ENCODE peak calls at places on chromosome 4, in eight cellular contexts. One of them, this sample, is unnamed. For H3K27me3, the result is how much of the 10 kb centered on the place peaks cover.

GRCh38 chr4:72209600-72209999 is 177.8 kb downstream of the NPFFR2 start:
- DNase-seq in adipocyte: no peak
- DNase-seq in mesendoderm: peak
- DNase-seq in heart right ventricle: no peak
- DNase-seq in BJ: no peak
- DNase-seq in mesenchymal stem cell: no peak
- DNase-seq in neural progenitor cell: no peak
- DNase-seq in colonic mucosa: no peak
- DNase-seq in this sample: peak

GRCh38 chr4:184281231-184282139 is 63.8 kb upstream of the ENPP6 start:
- DNase-seq in heart right ventricle: no peak
- DNase-seq in neural progenitor cell: no peak
- DNase-seq in adipocyte: no peak
- DNase-seq in colonic mucosa: no peak
- DNase-seq in mesendoderm: no peak
- DNase-seq in BJ: no peak
- DNase-seq in mesenchymal stem cell: no peak
- DNase-seq in this sample: no peak

GRCh38 chr4:7358100-7358735 is 76.5 kb downstream of the PSAPL1 start:
- DNase-seq in BJ: peak
- DNase-seq in neural progenitor cell: no peak
- DNase-seq in colonic mucosa: no peak
- DNase-seq in mesendoderm: peak
- DNase-seq in adipocyte: peak
- DNase-seq in heart right ventricle: peak
- DNase-seq in mesenchymal stem cell: peak
- DNase-seq in this sample: peak

GRCh38 chr4:183588169-183588675 is 70.8 kb downstream of the RWDD4 start:
- DNase-seq in mesenchymal stem cell: peak
- DNase-seq in BJ: no peak
- DNase-seq in colonic mucosa: no peak
- DNase-seq in adipocyte: peak
- DNase-seq in heart right ventricle: no peak
- DNase-seq in neural progenitor cell: no peak
- DNase-seq in mesendoderm: no peak
- DNase-seq in this sample: peak

GRCh38 chr4:40195182-40196177 is 1.4 kb upstream of the RHOH start:
- DNase-seq in mesendoderm: no peak
- DNase-seq in colonic mucosa: no peak
- DNase-seq in BJ: no peak
- DNase-seq in neural progenitor cell: no peak
- DNase-seq in heart right ventricle: no peak
- DNase-seq in adipocyte: no peak
- DNase-seq in mesenchymal stem cell: no peak
- DNase-seq in this sample: no peak

GRCh38 chr4:1047976-1048780 is 36.8 kb downstream of the FGFRL1 start:
- DNase-seq in mesendoderm: no peak
- DNase-seq in adipocyte: no peak
- DNase-seq in neural progenitor cell: peak
- DNase-seq in mesenchymal stem cell: no peak
- DNase-seq in colonic mucosa: no peak
- DNase-seq in heart right ventricle: no peak
- DNase-seq in BJ: no peak
- DNase-seq in this sample: no peak

GRCh38 chr4:24369630-24370029 is 214.7 kb downstream of the DHX15 start:
- DNase-seq in colonic mucosa: no peak
- DNase-seq in heart right ventricle: no peak
- DNase-seq in adipocyte: no peak
- DNase-seq in mesenchymal stem cell: no peak
- DNase-seq in neural progenitor cell: no peak
- DNase-seq in mesendoderm: no peak
- DNase-seq in BJ: no peak
- DNase-seq in this sample: no peak

GRCh38 chr4:36081185-36081584 is 163.1 kb downstream of the ARAP2 start:
- DNase-seq in heart right ventricle: no peak
- DNase-seq in mesendoderm: no peak
- DNase-seq in mesenchymal stem cell: no peak
- DNase-seq in adipocyte: no peak
- DNase-seq in BJ: no peak
- DNase-seq in neural progenitor cell: no peak
- DNase-seq in colonic mucosa: no peak
- DNase-seq in this sample: no peak

GRCh38 chr4:61443813-61444510 is 243.8 kb downstream of the ADGRL3 start:
- DNase-seq in BJ: no peak
- DNase-seq in neural progenitor cell: no peak
- DNase-seq in colonic mucosa: no peak
- DNase-seq in mesenchymal stem cell: peak
- DNase-seq in heart right ventricle: no peak
- DNase-seq in adipocyte: peak
- DNase-seq in mesendoderm: peak
- DNase-seq in this sample: no peak

GRCh38 chr4:176538217-176538925 is 218.6 kb downstream of the SPCS3 start:
- DNase-seq in heart right ventricle: no peak
- DNase-seq in mesendoderm: no peak
- DNase-seq in colonic mucosa: no peak
- DNase-seq in mesenchymal stem cell: peak
- DNase-seq in BJ: peak
- DNase-seq in neural progenitor cell: no peak
- DNase-seq in adipocyte: peak
- DNase-seq in this sample: no peak

GRCh38 chr4:108352664-108353308 is 184.1 kb upstream of the LEF1 start:
- DNase-seq in mesenchymal stem cell: no peak
- DNase-seq in heart right ventricle: no peak
- DNase-seq in adipocyte: no peak
- DNase-seq in colonic mucosa: no peak
- DNase-seq in neural progenitor cell: no peak
- DNase-seq in BJ: no peak
- DNase-seq in mesendoderm: no peak
- DNase-seq in this sample: peak

GRCh38 chr4:173257732-173258717 is 76.1 kb downstream of the HMGB2 start:
- DNase-seq in neural progenitor cell: peak
- DNase-seq in mesenchymal stem cell: peak
- DNase-seq in heart right ventricle: peak
- DNase-seq in adipocyte: peak
- DNase-seq in colonic mucosa: peak
- DNase-seq in BJ: no peak
- DNase-seq in mesendoderm: peak
- DNase-seq in this sample: peak

GRCh38 chr4:2246384-2247127 is 4.6 kb upstream of the HAUS3 start:
- DNase-seq in mesenchymal stem cell: no peak
- DNase-seq in neural progenitor cell: no peak
- DNase-seq in BJ: no peak
- DNase-seq in mesendoderm: no peak
- DNase-seq in heart right ventricle: no peak
- DNase-seq in adipocyte: no peak
- DNase-seq in colonic mucosa: no peak
- DNase-seq in this sample: peak

GRCh38 chr4:152956650-152957436 is 20.7 kb downstream of the FHDC1 start:
- DNase-seq in heart right ventricle: no peak
- DNase-seq in adipocyte: peak
- DNase-seq in neural progenitor cell: no peak
- DNase-seq in BJ: no peak
- DNase-seq in mesenchymal stem cell: peak
- DNase-seq in mesendoderm: peak
- DNase-seq in colonic mucosa: peak
- DNase-seq in this sample: peak

GRCh38 chr4:152953514-152953913 is 17.4 kb downstream of the FHDC1 start:
- DNase-seq in heart right ventricle: no peak
- DNase-seq in neural progenitor cell: no peak
- DNase-seq in adipocyte: no peak
- DNase-seq in BJ: no peak
- DNase-seq in mesenchymal stem cell: no peak
- DNase-seq in mesendoderm: peak
- DNase-seq in colonic mucosa: no peak
- DNase-seq in this sample: no peak

GRCh38 chr4:152959080-152959479 is 23.0 kb downstream of the FHDC1 start:
- DNase-seq in mesendoderm: no peak
- DNase-seq in neural progenitor cell: no peak
- DNase-seq in BJ: no peak
- DNase-seq in colonic mucosa: no peak
- DNase-seq in adipocyte: no peak
- DNase-seq in heart right ventricle: no peak
- DNase-seq in mesenchymal stem cell: no peak
- DNase-seq in this sample: no peak

GRCh38 chr4:152957437-152958185 is 21.5 kb downstream of the FHDC1 start:
- DNase-seq in neural progenitor cell: no peak
- DNase-seq in mesendoderm: peak
- DNase-seq in BJ: no peak
- DNase-seq in adipocyte: no peak
- DNase-seq in colonic mucosa: peak
- DNase-seq in heart right ventricle: peak
- DNase-seq in mesenchymal stem cell: peak
- DNase-seq in this sample: peak

DNA sequence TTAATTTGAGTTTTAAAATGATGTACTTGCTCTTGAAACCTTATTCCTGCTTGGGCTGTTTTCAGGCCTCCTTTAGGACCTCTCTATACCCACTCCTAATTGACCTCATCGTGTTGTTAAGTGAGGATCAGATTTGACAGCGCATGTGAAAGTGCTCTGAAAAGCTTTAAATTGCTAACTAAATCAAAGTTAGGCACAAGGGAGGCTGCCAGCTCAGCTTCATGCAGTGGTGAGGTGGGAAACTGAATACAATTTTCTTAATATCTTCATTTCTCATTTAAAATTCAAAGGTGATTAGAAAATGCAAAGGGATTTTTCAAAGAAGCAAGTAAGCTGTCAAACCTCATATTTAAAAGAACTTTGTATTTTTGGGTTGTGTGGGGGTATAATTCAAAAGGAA is 20.0 kb downstream of the FHDC1 start:
- DNase-seq in mesendoderm: no peak
- DNase-seq in BJ: no peak
- DNase-seq in colonic mucosa: no peak
- DNase-seq in neural progenitor cell: no peak
- DNase-seq in mesenchymal stem cell: no peak
- DNase-seq in adipocyte: no peak
- DNase-seq in heart right ventricle: no peak
- DNase-seq in this sample: no peak
- H3K27me3 ChIP-seq in mesendoderm: under half
- H3K27me3 ChIP-seq in BJ: under half
- H3K27me3 ChIP-seq in colonic mucosa: under half
- H3K27me3 ChIP-seq in neural progenitor cell: under half
- H3K27me3 ChIP-seq in mesenchymal stem cell: under half
- H3K27me3 ChIP-seq in adipocyte: under half
- H3K27me3 ChIP-seq in heart right ventricle: under half
- H3K27me3 ChIP-seq in this sample: under half

DNA sequence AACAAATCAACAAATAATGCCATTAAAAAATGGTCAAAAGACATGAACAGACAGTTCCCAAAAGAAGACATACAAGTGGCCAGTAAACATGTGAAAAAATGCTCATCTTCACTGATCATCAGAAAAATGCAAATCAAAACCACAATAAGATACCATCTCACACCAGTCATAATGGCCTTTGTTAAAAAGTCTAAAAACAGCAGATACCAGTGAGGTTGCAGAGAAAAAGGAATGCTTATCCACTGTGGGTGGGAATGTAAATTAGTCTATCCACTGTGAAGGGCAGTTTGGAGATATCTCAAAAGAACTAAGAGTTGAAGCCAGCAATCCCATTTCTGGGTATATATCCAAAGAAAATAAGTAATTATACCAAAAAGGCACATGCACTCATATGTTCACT is 668.1 kb upstream of the CPEB2 start:
- DNase-seq in adipocyte: no peak
- DNase-seq in neural progenitor cell: no peak
- DNase-seq in colonic mucosa: no peak
- DNase-seq in mesendoderm: no peak
- DNase-seq in BJ: no peak
- DNase-seq in heart right ventricle: no peak
- DNase-seq in mesenchymal stem cell: no peak
- DNase-seq in this sample: no peak
- H3K27me3 ChIP-seq in adipocyte: under half
- H3K27me3 ChIP-seq in neural progenitor cell: under half
- H3K27me3 ChIP-seq in colonic mucosa: under half
- H3K27me3 ChIP-seq in mesendoderm: under half
- H3K27me3 ChIP-seq in BJ: under half
- H3K27me3 ChIP-seq in heart right ventricle: under half
- H3K27me3 ChIP-seq in mesenchymal stem cell: under half
- H3K27me3 ChIP-seq in this sample: under half

GRCh38 chr4:105951198-105951597 is 55.9 kb downstream of the NPNT start:
- DNase-seq in neural progenitor cell: no peak
- DNase-seq in mesenchymal stem cell: peak
- DNase-seq in heart right ventricle: no peak
- DNase-seq in mesendoderm: no peak
- DNase-seq in adipocyte: peak
- DNase-seq in colonic mucosa: no peak
- DNase-seq in BJ: peak
- DNase-seq in this sample: peak

GRCh38 chr4:105943234-105943633 is 48.0 kb downstream of the NPNT start:
- DNase-seq in BJ: no peak
- DNase-seq in mesenchymal stem cell: no peak
- DNase-seq in neural progenitor cell: no peak
- DNase-seq in colonic mucosa: no peak
- DNase-seq in heart right ventricle: no peak
- DNase-seq in mesendoderm: no peak
- DNase-seq in adipocyte: no peak
- DNase-seq in this sample: no peak

GRCh38 chr4:105950701-105951100 is 55.4 kb downstream of the NPNT start:
- DNase-seq in mesenchymal stem cell: no peak
- DNase-seq in colonic mucosa: no peak
- DNase-seq in BJ: no peak
- DNase-seq in neural progenitor cell: no peak
- DNase-seq in adipocyte: no peak
- DNase-seq in heart right ventricle: no peak
- DNase-seq in mesendoderm: no peak
- DNase-seq in this sample: no peak

GRCh38 chr4:105944535-105944934 is 49.3 kb downstream of the NPNT start:
- DNase-seq in adipocyte: peak
- DNase-seq in neural progenitor cell: no peak
- DNase-seq in BJ: peak
- DNase-seq in mesenchymal stem cell: no peak
- DNase-seq in colonic mucosa: no peak
- DNase-seq in heart right ventricle: peak
- DNase-seq in mesendoderm: no peak
- DNase-seq in this sample: no peak

GRCh38 chr4:105946771-105947170 is 51.5 kb downstream of the NPNT start:
- DNase-seq in colonic mucosa: no peak
- DNase-seq in mesenchymal stem cell: no peak
- DNase-seq in mesendoderm: no peak
- DNase-seq in heart right ventricle: no peak
- DNase-seq in neural progenitor cell: no peak
- DNase-seq in BJ: no peak
- DNase-seq in adipocyte: no peak
- DNase-seq in this sample: no peak
- H3K27me3 ChIP-seq in colonic mucosa: under half
- H3K27me3 ChIP-seq in mesenchymal stem cell: under half
- H3K27me3 ChIP-seq in mesendoderm: under half
- H3K27me3 ChIP-seq in heart right ventricle: under half
- H3K27me3 ChIP-seq in neural progenitor cell: under half
- H3K27me3 ChIP-seq in BJ: under half
- H3K27me3 ChIP-seq in adipocyte: under half
- H3K27me3 ChIP-seq in this sample: under half

DNA sequence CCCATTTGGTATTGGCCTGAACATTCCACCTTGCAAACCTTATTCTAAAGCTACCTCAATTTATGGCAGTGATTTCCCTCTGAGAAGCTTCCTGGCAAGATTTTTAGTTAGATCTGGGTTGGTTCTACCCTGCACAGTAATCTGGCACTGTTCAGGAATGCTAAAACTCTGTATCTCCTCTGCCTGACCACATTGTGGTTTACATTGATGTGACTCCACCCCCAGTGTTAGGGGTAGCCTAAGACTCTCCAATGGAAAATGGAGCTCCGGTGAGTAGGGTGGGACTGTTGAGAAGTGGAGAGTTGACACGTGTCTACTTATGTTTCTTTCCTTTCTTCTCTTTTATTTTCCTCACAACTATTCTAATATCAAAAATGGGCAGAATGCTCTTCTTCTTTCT is 45.4 kb downstream of the BMPR1B start:
- DNase-seq in BJ: no peak
- DNase-seq in mesendoderm: no peak
- DNase-seq in colonic mucosa: no peak
- DNase-seq in heart right ventricle: no peak
- DNase-seq in mesenchymal stem cell: no peak
- DNase-seq in neural progenitor cell: no peak
- DNase-seq in adipocyte: peak
- DNase-seq in this sample: no peak
- H3K27me3 ChIP-seq in BJ: under half
- H3K27me3 ChIP-seq in mesendoderm: under half
- H3K27me3 ChIP-seq in colonic mucosa: under half
- H3K27me3 ChIP-seq in heart right ventricle: under half
- H3K27me3 ChIP-seq in mesenchymal stem cell: under half
- H3K27me3 ChIP-seq in neural progenitor cell: under half
- H3K27me3 ChIP-seq in adipocyte: under half
- H3K27me3 ChIP-seq in this sample: under half

This sample was measured in hepatocyte.